ENCODE peak calls at places on chromosomes 1 and 21, in six cellular contexts. C, U, S, V, Y and I are unnamed samples.

GRCh38 chr1:174052621-174053020 is 30.5 kb upstream of the RC3H1 start:
- DNase-seq in C (no peak), U (no peak), S (no peak), V (no peak), Y (no peak), I (no peak)

GRCh38 chr1:213362598-213362997 is 311.6 kb downstream of the RPS6KC1 start:
- DNase-seq in C (no peak), U (no peak), S (no peak), V (no peak), Y (no peak), I (no peak)

GRCh38 chr1:159918041-159918917 is 7.0 kb downstream of the TAGLN2 start:
- DNase-seq in C (no peak), U (no peak), S (peak), V (no peak), Y (no peak), I (no peak)

GRCh38 chr1:14946567-14947285 is 206.8 kb upstream of the TMEM51 start:
- DNase-seq in C (no peak), U (peak), S (no peak), V (no peak), Y (no peak), I (no peak)

GRCh38 chr1:182392045-182393028 is 747 bp upstream of the GLUL start:
- DNase-seq in C (no peak), U (peak), S (peak), V (no peak), Y (no peak), I (no peak)

GRCh38 chr21:46006547-46007497 is 25.3 kb downstream of the COL6A1 start:
- DNase-seq in C (no peak), U (peak), S (peak), V (no peak), Y (no peak), I (peak)

GRCh38 chr1:214187152-214187900 is 93.6 kb upstream of the SMYD2 start:
- DNase-seq in C (peak), U (no peak), S (peak), V (peak), Y (no peak), I (peak)

GRCh38 chr1:107196973-107197562 is 56.2 kb downstream of the NTNG1 start:
- DNase-seq in C (no peak), U (no peak), S (peak), V (peak), Y (peak), I (peak)

GRCh38 chr1:173590557-173590956 is 12.3 kb downstream of the SLC9C2 start:
- DNase-seq in C (no peak), U (no peak), S (no peak), V (no peak), Y (peak), I (no peak)

GRCh38 chr1:228794173-228794572 is 58.9 kb downstream of the RHOU start:
- DNase-seq in C (no peak), U (no peak), S (no peak), V (no peak), Y (no peak), I (no peak)

GRCh38 chr1:169933999-169934725 is 40.5 kb upstream of the SCYL3 start:
- DNase-seq in C (no peak), U (no peak), S (no peak), V (no peak), Y (peak), I (no peak)

GRCh38 chr1:30095051-30095450 is 628.3 kb downstream of the MATN1 start:
- DNase-seq in C (no peak), U (no peak), S (no peak), V (no peak), Y (no peak), I (no peak)

GRCh38 chr1:202998836-202999750 is 8.1 kb upstream of the TMEM183A start:
- DNase-seq in C (peak), U (peak), S (peak), V (peak), Y (peak), I (peak)
- TF ChIP-seq CTCF in C (peak), U (peak), S (no peak), V (peak), Y (peak), I (peak)

GRCh38 chr1:226698659-226699058 is 40.4 kb downstream of the ITPKB start:
- DNase-seq in C (no peak), U (no peak), S (no peak), V (no peak), Y (no peak), I (no peak)
- TF ChIP-seq CTCF in C (no peak), U (no peak), S (no peak), V (no peak), Y (no peak), I (no peak)

GRCh38 chr1:87017994-87018672 is 103.7 kb downstream of the HS2ST1 start:
- DNase-seq in C (no peak), U (no peak), S (no peak), V (no peak), Y (no peak), I (no peak)
- TF ChIP-seq CTCF in C (no peak), U (no peak), S (no peak), V (no peak), Y (no peak), I (no peak)

GRCh38 chr1:6205849-6206845 is at the start of gene RNF207:
- DNase-seq in C (peak), U (peak), S (peak), V (peak), Y (peak), I (peak)
- TF ChIP-seq CTCF in C (no peak), U (no peak), S (no peak), V (no peak), Y (no peak), I (no peak)

GRCh38 chr1:103953386-103953785 is 203.7 kb downstream of the AMY1C start:
- DNase-seq in C (no peak), U (no peak), S (no peak), V (no peak), Y (no peak), I (no peak)

GRCh38 chr1:103945774-103946173 is 196.1 kb downstream of the AMY1C start:
- DNase-seq in C (no peak), U (no peak), S (no peak), V (no peak), Y (no peak), I (no peak)

GRCh38 chr1:103949714-103950113 is 200.0 kb downstream of the AMY1C start:
- DNase-seq in C (no peak), U (no peak), S (no peak), V (no peak), Y (no peak), I (no peak)

GRCh38 chr1:103948526-103948925 is 198.8 kb downstream of the AMY1C start:
- DNase-seq in C (no peak), U (no peak), S (no peak), V (no peak), Y (peak), I (no peak)
- TF ChIP-seq CTCF in C (no peak), U (no peak), S (no peak), V (peak), Y (peak), I (peak)

GRCh38 chr1:158124999-158125398 is 55.7 kb upstream of the CD1D start:
- DNase-seq in C (peak), U (peak), S (peak), V (peak), Y (peak), I (peak)
- TF ChIP-seq CTCF in C (peak), U (peak), S (peak), V (peak), Y (peak), I (peak)